ENCODE peak calls at places on chromosomes 13 and 19, in six cellular contexts. C, W, R, B, L and J are unnamed samples.

GRCh38 chr13:66994097-66994496 is 236.0 kb downstream of the PCDH9 start:
- DNase-seq in C (peak), W (peak), R (peak), B (no peak), L (peak), J (peak)

GRCh38 chr19:4773047-4773640 is 18.4 kb upstream of the FEM1A start:
- DNase-seq in C (no peak), W (no peak), R (no peak), B (no peak), L (no peak), J (no peak)

GRCh38 chr13:46962286-46962941 is 65.6 kb upstream of the HTR2A start:
- DNase-seq in C (no peak), W (peak), R (no peak), B (no peak), L (peak), J (no peak)

GRCh38 chr19:1446713-1447564 is 3.0 kb upstream of the APC2 start:
- DNase-seq in C (no peak), W (no peak), R (no peak), B (no peak), L (no peak), J (no peak)

GRCh38 chr13:40060318-40061007 is 405.0 kb downstream of the COG6 start:
- DNase-seq in C (peak), W (peak), R (peak), B (no peak), L (peak), J (peak)

GRCh38 chr19:12748489-12748888 is 3.1 kb upstream of the BEST2 start:
- DNase-seq in C (no peak), W (no peak), R (no peak), B (no peak), L (no peak), J (no peak)

GRCh38 chr19:14614099-14614412 is 31.2 kb downstream of the CLEC17A start:
- DNase-seq in C (no peak), W (no peak), R (no peak), B (no peak), L (no peak), J (no peak)

GRCh38 chr19:29533578-29534544 is 8.1 kb downstream of the VSTM2B start:
- DNase-seq in C (no peak), W (no peak), R (peak), B (no peak), L (no peak), J (no peak)

GRCh38 chr13:113390874-113391497 is 27.1 kb upstream of the GRTP1 start:
- DNase-seq in C (no peak), W (no peak), R (no peak), B (no peak), L (no peak), J (no peak)

GRCh38 chr13:112506046-112506445 is 81.9 kb downstream of the TUBGCP3 start:
- DNase-seq in C (no peak), W (peak), R (no peak), B (no peak), L (no peak), J (no peak)

GRCh38 chr13:29679357-29680050 is 84.0 kb upstream of the SLC7A1 start:
- DNase-seq in C (no peak), W (no peak), R (peak), B (no peak), L (no peak), J (no peak)

GRCh38 chr19:56827708-56828107 is 12.8 kb downstream of the PEG3 start:
- DNase-seq in C (no peak), W (no peak), R (no peak), B (no peak), L (no peak), J (no peak)
- H3K4me3 ChIP-seq in C (no peak), W (no peak), R (no peak), B (no peak), L (no peak), J (no peak)

DNA sequence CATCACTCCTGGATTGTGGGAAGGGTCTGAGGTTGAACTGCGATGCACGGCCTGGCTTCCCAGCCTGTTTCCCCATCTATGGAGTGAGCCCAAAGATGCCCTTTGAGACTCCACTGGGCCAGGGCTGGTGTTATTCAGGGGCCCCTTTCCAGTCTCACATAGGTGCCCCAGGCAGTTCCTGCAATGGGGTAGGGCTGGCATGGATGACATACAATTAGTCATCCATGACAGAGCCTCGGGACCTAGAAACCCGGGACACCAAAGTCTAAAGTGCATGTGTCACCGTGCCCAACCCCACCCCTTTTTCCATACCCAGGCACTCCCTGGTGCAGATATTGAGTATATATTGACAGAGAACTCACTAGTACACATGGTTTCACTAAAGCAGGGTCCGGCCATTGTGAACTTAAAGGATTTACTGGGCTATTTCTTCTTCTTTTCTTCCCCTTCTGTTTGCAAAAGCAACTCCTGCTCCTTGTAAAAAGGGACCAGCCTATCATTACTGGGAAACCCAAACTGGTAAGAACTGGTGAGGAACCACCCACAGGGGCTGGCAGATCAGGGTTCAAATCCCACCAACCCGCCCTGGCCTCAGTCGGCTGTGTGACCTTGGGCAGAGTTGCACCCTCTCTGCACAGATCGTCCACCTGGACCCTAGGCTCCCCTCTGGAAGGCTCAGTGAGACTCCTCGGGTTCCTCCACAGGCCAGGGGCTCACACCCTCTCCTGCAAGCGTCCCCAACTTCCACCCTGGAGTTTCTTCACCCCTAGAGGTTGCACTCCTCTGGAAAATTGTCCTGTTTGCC is 2.7 kb downstream of the B3GNT3 start:
- DNase-seq in C (no peak), W (peak), R (peak), B (no peak), L (no peak), J (no peak)
- H3K4me3 ChIP-seq in C (no peak), W (no peak), R (no peak), B (no peak), L (no peak), J (no peak)

GRCh38 chr13:79466852-79467251 is 14.1 kb upstream of the NDFIP2 start:
- DNase-seq in C (no peak), W (no peak), R (no peak), B (no peak), L (no peak), J (no peak)

GRCh38 chr13:79470666-79471065 is 10.3 kb upstream of the NDFIP2 start:
- DNase-seq in C (no peak), W (no peak), R (no peak), B (no peak), L (no peak), J (no peak)

GRCh38 chr13:79468819-79469218 is 12.1 kb upstream of the NDFIP2 start:
- DNase-seq in C (no peak), W (no peak), R (no peak), B (no peak), L (no peak), J (no peak)

GRCh38 chr13:79468402-79468801 is 12.6 kb upstream of the NDFIP2 start:
- DNase-seq in C (no peak), W (no peak), R (no peak), B (no peak), L (no peak), J (no peak)

GRCh38 chr13:79469608-79470007 is 11.3 kb upstream of the NDFIP2 start:
- DNase-seq in C (no peak), W (no peak), R (no peak), B (no peak), L (no peak), J (no peak)
- H3K4me3 ChIP-seq in C (no peak), W (no peak), R (no peak), B (no peak), L (no peak), J (no peak)

GRCh38 chr19:50677636-50678035 is 28.4 kb downstream of the C19orf81 start:
- DNase-seq in C (no peak), W (no peak), R (no peak), B (no peak), L (no peak), J (no peak)
- H3K4me3 ChIP-seq in C (no peak), W (no peak), R (no peak), B (no peak), L (no peak), J (no peak)

DNA sequence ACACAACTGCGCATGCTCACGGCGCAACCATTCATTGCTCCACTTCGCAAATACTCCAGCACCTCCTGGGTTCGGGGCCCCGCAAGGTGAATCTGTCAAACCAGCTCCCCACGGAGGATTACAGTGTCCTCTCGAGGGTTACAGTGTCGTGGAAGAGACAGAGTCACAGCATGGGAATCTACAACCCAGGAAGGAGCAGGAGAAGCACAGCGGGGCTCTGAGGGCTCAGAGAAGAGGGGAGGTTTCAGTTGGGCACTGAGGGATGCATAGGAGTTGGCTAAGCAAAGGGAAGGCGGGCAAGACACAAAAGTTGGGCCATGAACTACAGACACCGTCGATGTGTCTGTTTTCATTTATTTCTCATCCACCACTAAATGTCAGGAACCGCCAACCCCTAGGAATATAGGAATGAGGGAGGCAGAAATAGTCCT is 1.0 kb upstream of the GTF2F1 start:
- DNase-seq in C (no peak), W (no peak), R (no peak), B (no peak), L (no peak), J (no peak)
- H3K4me3 ChIP-seq in C (peak), W (peak), R (peak), B (peak), L (peak), J (peak)

DNA sequence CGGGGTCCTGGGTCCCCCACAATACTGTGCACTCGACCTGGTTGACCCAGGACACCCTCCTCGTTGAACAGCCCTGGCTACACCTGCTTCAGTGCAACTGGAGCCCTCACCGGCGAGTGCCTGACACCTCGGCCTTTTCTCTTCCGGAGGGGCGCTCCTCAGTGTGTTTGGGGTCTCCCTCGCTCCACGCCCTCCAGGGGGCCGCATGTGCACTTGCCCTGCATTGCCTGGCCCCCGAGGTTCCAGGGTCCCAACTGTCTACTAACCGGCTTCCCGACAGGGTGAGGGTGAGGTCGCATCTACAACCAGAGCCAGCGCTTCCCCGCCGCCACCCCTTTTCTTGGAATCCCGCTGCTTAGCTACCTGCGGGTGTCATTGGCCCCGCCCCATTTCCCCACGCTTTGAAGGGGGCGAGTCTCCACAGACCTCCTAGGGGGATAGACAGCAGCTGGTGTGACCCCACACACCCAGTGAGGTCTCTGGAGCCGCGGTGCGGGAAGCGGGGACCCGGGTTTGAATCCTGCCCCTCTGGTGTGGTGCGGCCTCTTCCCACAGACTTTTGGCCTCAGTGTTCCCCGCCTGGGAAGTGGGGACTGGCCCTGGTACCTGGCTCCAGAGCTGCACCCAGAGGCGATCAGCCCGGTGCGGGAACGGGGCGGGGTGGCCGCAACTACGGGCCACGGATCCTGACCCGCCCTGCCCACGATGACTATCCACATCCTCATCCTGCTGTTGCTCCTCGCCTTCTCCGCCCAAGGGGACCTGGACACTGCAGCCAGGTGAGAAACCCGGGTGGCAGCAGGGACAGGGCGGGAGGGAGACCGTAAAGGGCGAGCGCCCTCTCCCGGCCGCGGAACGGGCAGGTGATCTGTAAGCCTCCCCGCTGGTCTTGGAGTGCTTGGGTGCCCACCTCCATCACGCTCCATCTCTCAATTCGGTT is at the start of gene ADM5:
- DNase-seq in C (no peak), W (peak), R (peak), B (no peak), L (no peak), J (peak)
- H3K4me3 ChIP-seq in C (peak), W (peak), R (peak), B (peak), L (peak), J (peak)

GRCh38 chr13:108787709-108788394 is 158.4 kb downstream of the MYO16 start:
- DNase-seq in C (no peak), W (no peak), R (no peak), B (no peak), L (no peak), J (no peak)

GRCh38 chr13:108785844-108786243 is 156.4 kb downstream of the MYO16 start:
- DNase-seq in C (no peak), W (no peak), R (no peak), B (no peak), L (no peak), J (no peak)

GRCh38 chr13:108786578-108787100 is 157.2 kb downstream of the MYO16 start:
- DNase-seq in C (no peak), W (no peak), R (no peak), B (no peak), L (no peak), J (no peak)

DNA sequence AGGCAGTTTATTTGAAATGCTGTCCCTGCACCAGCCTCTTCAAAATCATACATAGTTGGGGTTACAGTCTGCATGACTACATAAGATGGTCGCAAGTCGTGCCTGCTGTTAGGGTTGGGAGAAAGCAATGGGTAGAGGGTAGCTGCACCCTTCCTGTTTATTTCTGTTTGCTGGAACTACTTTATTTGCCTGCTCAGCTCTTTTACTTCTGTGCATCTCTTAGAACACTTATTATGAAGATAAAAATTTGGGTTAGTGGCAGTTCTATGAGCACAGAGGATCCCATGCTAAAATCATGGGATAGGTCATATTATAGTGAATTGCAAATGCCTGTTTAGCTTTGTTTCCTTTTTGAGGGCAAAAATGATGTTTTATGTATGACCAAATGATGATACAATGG is 160.1 kb downstream of the MYO16 start:
- DNase-seq in C (no peak), W (no peak), R (no peak), B (no peak), L (no peak), J (no peak)
- H3K4me3 ChIP-seq in C (no peak), W (no peak), R (no peak), B (no peak), L (no peak), J (no peak)

GRCh38 chr13:98492335-98493034 is 84.4 kb downstream of the STK24 start:
- DNase-seq in C (no peak), W (no peak), R (no peak), B (no peak), L (no peak), J (no peak)
- H3K4me3 ChIP-seq in C (no peak), W (no peak), R (no peak), B (no peak), L (no peak), J (no peak)

GRCh38 chr13:110232756-110233155 is 74.2 kb downstream of the COL4A1 start:
- DNase-seq in C (no peak), W (no peak), R (no peak), B (no peak), L (no peak), J (no peak)
- H3K4me3 ChIP-seq in C (no peak), W (no peak), R (no peak), B (no peak), L (no peak), J (no peak)